ENCODE peak calls at places on chromosomes 12 and 14, in six cellular contexts. One of them, this sample, is unnamed. For H3K36me3, the result is how much of the 10 kb centered on the place peaks cover.

GRCh38 chr12:107523760-107524558 is 161.6 kb upstream of the PWP1 start:
- DNase-seq in ovary: no peak
- DNase-seq in HCT116: no peak
- DNase-seq in colonic mucosa: no peak
- DNase-seq in psoas muscle: no peak
- DNase-seq in body of pancreas: no peak
- DNase-seq in this sample: no peak

GRCh38 chr12:29737616-29738015 is 46.1 kb downstream of the TMTC1 start:
- DNase-seq in ovary: no peak
- DNase-seq in HCT116: no peak
- DNase-seq in colonic mucosa: no peak
- DNase-seq in psoas muscle: no peak
- DNase-seq in body of pancreas: no peak
- DNase-seq in this sample: peak

GRCh38 chr14:67187826-67188225 is 1.4 kb upstream of the GARIN2 start:
- DNase-seq in ovary: no peak
- DNase-seq in HCT116: peak
- DNase-seq in colonic mucosa: no peak
- DNase-seq in psoas muscle: no peak
- DNase-seq in body of pancreas: peak
- DNase-seq in this sample: no peak

GRCh38 chr12:131250951-131251315 is 297.2 kb downstream of the ADGRD1 start:
- DNase-seq in ovary: no peak
- DNase-seq in HCT116: no peak
- DNase-seq in colonic mucosa: no peak
- DNase-seq in psoas muscle: no peak
- DNase-seq in body of pancreas: no peak
- DNase-seq in this sample: no peak

GRCh38 chr12:127383281-127383680 is 883.7 kb upstream of the TMEM132C start:
- DNase-seq in ovary: no peak
- DNase-seq in HCT116: no peak
- DNase-seq in colonic mucosa: no peak
- DNase-seq in psoas muscle: no peak
- DNase-seq in body of pancreas: no peak
- DNase-seq in this sample: no peak

GRCh38 chr14:105880616-105881015 is 354.2 kb downstream of the TMEM121 start:
- DNase-seq in ovary: no peak
- DNase-seq in HCT116: no peak
- DNase-seq in colonic mucosa: no peak
- DNase-seq in psoas muscle: no peak
- DNase-seq in body of pancreas: no peak
- DNase-seq in this sample: no peak

GRCh38 chr12:110451263-110451662 is 1.1 kb upstream of the ARPC3 start:
- DNase-seq in ovary: no peak
- DNase-seq in HCT116: no peak
- DNase-seq in colonic mucosa: no peak
- DNase-seq in psoas muscle: no peak
- DNase-seq in body of pancreas: no peak
- DNase-seq in this sample: no peak

GRCh38 chr12:106541201-106541600 is 41.6 kb upstream of the RFX4 start:
- DNase-seq in ovary: no peak
- DNase-seq in HCT116: no peak
- DNase-seq in colonic mucosa: no peak
- DNase-seq in psoas muscle: no peak
- DNase-seq in body of pancreas: no peak
- DNase-seq in this sample: no peak

GRCh38 chr12:4828176-4828575 is 81.5 kb upstream of the KCNA1 start:
- DNase-seq in ovary: no peak
- DNase-seq in HCT116: no peak
- DNase-seq in colonic mucosa: no peak
- DNase-seq in psoas muscle: no peak
- DNase-seq in body of pancreas: no peak
- DNase-seq in this sample: no peak

GRCh38 chr12:108685469-108686247 is 45.7 kb downstream of the CORO1C start:
- DNase-seq in ovary: no peak
- DNase-seq in HCT116: no peak
- DNase-seq in colonic mucosa: no peak
- DNase-seq in psoas muscle: no peak
- DNase-seq in body of pancreas: no peak
- DNase-seq in this sample: no peak

GRCh38 chr12:110585231-110585799 is 2.2 kb upstream of the PPTC7 start:
- DNase-seq in ovary: no peak
- DNase-seq in HCT116: no peak
- DNase-seq in colonic mucosa: no peak
- DNase-seq in psoas muscle: no peak
- DNase-seq in body of pancreas: peak
- DNase-seq in this sample: peak

GRCh38 chr12:124456652-124457152 is 110.7 kb downstream of the NCOR2 start:
- DNase-seq in ovary: no peak
- DNase-seq in HCT116: no peak
- DNase-seq in colonic mucosa: peak
- DNase-seq in psoas muscle: no peak
- DNase-seq in body of pancreas: no peak
- DNase-seq in this sample: peak

GRCh38 chr14:32201196-32201815 is 539 bp upstream of the RNU6-7 start:
- DNase-seq in ovary: peak
- DNase-seq in HCT116: no peak
- DNase-seq in colonic mucosa: peak
- DNase-seq in psoas muscle: peak
- DNase-seq in body of pancreas: peak
- DNase-seq in this sample: peak

GRCh38 chr12:40837891-40838424 is 145.7 kb downstream of the CNTN1 start:
- DNase-seq in ovary: no peak
- DNase-seq in HCT116: no peak
- DNase-seq in colonic mucosa: no peak
- DNase-seq in psoas muscle: no peak
- DNase-seq in body of pancreas: no peak
- DNase-seq in this sample: no peak

GRCh38 chr14:67269338-67270060 is 28.3 kb downstream of the PALS1 start:
- DNase-seq in ovary: no peak
- DNase-seq in HCT116: no peak
- DNase-seq in colonic mucosa: no peak
- DNase-seq in psoas muscle: no peak
- DNase-seq in body of pancreas: no peak
- DNase-seq in this sample: no peak

GRCh38 chr12:68630050-68630449 is 19.4 kb downstream of the RAP1B start:
- DNase-seq in ovary: no peak
- DNase-seq in HCT116: no peak
- DNase-seq in colonic mucosa: no peak
- DNase-seq in psoas muscle: no peak
- DNase-seq in body of pancreas: no peak
- DNase-seq in this sample: no peak

GRCh38 chr12:18849761-18850160 is 111.8 kb downstream of the CAPZA3 start:
- DNase-seq in ovary: no peak
- DNase-seq in HCT116: no peak
- DNase-seq in colonic mucosa: no peak
- DNase-seq in psoas muscle: no peak
- DNase-seq in body of pancreas: no peak
- DNase-seq in this sample: no peak

GRCh38 chr14:50772361-50772760 is 58.6 kb downstream of the NIN start:
- DNase-seq in ovary: no peak
- DNase-seq in HCT116: no peak
- DNase-seq in colonic mucosa: no peak
- DNase-seq in psoas muscle: no peak
- DNase-seq in body of pancreas: no peak
- DNase-seq in this sample: no peak

GRCh38 chr14:54474232-54474793 is 14.5 kb downstream of the GMFB start:
- DNase-seq in ovary: no peak
- DNase-seq in HCT116: no peak
- DNase-seq in colonic mucosa: no peak
- DNase-seq in psoas muscle: no peak
- DNase-seq in body of pancreas: no peak
- DNase-seq in this sample: no peak

GRCh38 chr14:54725998-54726397 is 159.1 kb downstream of the SAMD4A start:
- DNase-seq in ovary: no peak
- DNase-seq in HCT116: no peak
- DNase-seq in colonic mucosa: no peak
- DNase-seq in psoas muscle: no peak
- DNase-seq in body of pancreas: no peak
- DNase-seq in this sample: no peak

GRCh38 chr12:116717466-116718457 is 20.1 kb downstream of the SPRING1 start:
- DNase-seq in ovary: peak
- DNase-seq in HCT116: no peak
- DNase-seq in colonic mucosa: peak
- DNase-seq in psoas muscle: peak
- DNase-seq in body of pancreas: peak
- DNase-seq in this sample: peak

GRCh38 chr14:20477211-20477876 is 8.1 kb downstream of the PNP start:
- DNase-seq in ovary: no peak
- DNase-seq in HCT116: no peak
- DNase-seq in colonic mucosa: no peak
- DNase-seq in psoas muscle: no peak
- DNase-seq in body of pancreas: no peak
- DNase-seq in this sample: peak

GRCh38 chr12:75712223-75712622 is 200.8 kb upstream of the KRR1 start:
- DNase-seq in ovary: no peak
- DNase-seq in HCT116: peak
- DNase-seq in colonic mucosa: no peak
- DNase-seq in psoas muscle: no peak
- DNase-seq in body of pancreas: peak
- DNase-seq in this sample: no peak

GRCh38 chr12:63103489-63104131 is 47.4 kb downstream of the AVPR1A start:
- DNase-seq in ovary: no peak
- DNase-seq in HCT116: peak
- DNase-seq in colonic mucosa: no peak
- DNase-seq in psoas muscle: no peak
- DNase-seq in body of pancreas: no peak
- DNase-seq in this sample: no peak

GRCh38 chr14:52007637-52008036 is 18.3 kb downstream of the RTRAF start:
- DNase-seq in ovary: no peak
- DNase-seq in HCT116: no peak
- DNase-seq in colonic mucosa: no peak
- DNase-seq in psoas muscle: no peak
- DNase-seq in body of pancreas: no peak
- DNase-seq in this sample: no peak
- H3K27ac ChIP-seq in ovary: no peak
- H3K27ac ChIP-seq in HCT116: no peak
- H3K27ac ChIP-seq in colonic mucosa: no peak
- H3K27ac ChIP-seq in psoas muscle: no peak
- H3K27ac ChIP-seq in body of pancreas: no peak
- H3K27ac ChIP-seq in this sample: no peak

DNA sequence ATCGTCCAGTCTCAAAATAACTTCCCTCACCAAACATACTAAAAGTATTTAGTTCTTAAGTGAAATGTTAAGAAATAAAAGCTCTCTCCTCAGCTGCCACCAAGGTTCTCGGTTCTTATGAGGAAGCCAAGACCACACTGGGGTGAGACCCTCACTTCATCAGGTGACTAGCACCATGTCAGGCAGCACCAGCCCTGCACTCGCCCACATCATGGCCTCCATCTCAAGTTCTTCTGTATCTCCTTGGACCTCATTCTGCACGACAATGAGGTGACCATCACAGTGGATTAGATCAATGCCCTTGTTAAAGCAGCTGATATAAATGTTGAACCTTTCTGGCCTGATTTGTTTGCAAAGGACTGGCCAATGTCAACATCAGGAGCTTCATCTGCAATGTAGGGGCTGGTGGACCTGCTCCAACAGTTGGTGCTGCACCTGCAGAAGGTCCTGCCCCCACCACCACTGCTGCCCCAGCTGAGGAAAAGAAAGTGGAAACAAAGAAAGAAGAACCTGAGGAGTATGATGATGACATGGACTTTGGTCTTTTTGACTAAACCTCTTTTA is 12.4 kb downstream of the SEC23A start:
- DNase-seq in ovary: no peak
- DNase-seq in HCT116: no peak
- DNase-seq in colonic mucosa: no peak
- DNase-seq in psoas muscle: no peak
- DNase-seq in body of pancreas: no peak
- DNase-seq in this sample: no peak
- H3K36me3 ChIP-seq in ovary: under half
- H3K36me3 ChIP-seq in HCT116: under half
- H3K36me3 ChIP-seq in colonic mucosa: under half
- H3K36me3 ChIP-seq in psoas muscle: half or more
- H3K36me3 ChIP-seq in body of pancreas: under half
- H3K36me3 ChIP-seq in this sample: half or more

GRCh38 chr14:88541324-88541723 is 13.5 kb downstream of the PTPN21 start:
- DNase-seq in ovary: no peak
- DNase-seq in HCT116: no peak
- DNase-seq in colonic mucosa: no peak
- DNase-seq in psoas muscle: no peak
- DNase-seq in body of pancreas: no peak
- DNase-seq in this sample: no peak

GRCh38 chr14:88546621-88547385 is 8.0 kb downstream of the PTPN21 start:
- DNase-seq in ovary: no peak
- DNase-seq in HCT116: no peak
- DNase-seq in colonic mucosa: no peak
- DNase-seq in psoas muscle: no peak
- DNase-seq in body of pancreas: no peak
- DNase-seq in this sample: no peak

GRCh38 chr14:88547386-88547780 is 7.4 kb downstream of the PTPN21 start:
- DNase-seq in ovary: no peak
- DNase-seq in HCT116: no peak
- DNase-seq in colonic mucosa: no peak
- DNase-seq in psoas muscle: no peak
- DNase-seq in body of pancreas: no peak
- DNase-seq in this sample: no peak

GRCh38 chr14:88542857-88543795 is 11.7 kb downstream of the PTPN21 start:
- DNase-seq in ovary: no peak
- DNase-seq in HCT116: no peak
- DNase-seq in colonic mucosa: peak
- DNase-seq in psoas muscle: no peak
- DNase-seq in body of pancreas: no peak
- DNase-seq in this sample: no peak

GRCh38 chr14:88545256-88545655 is 9.6 kb downstream of the PTPN21 start:
- DNase-seq in ovary: no peak
- DNase-seq in HCT116: no peak
- DNase-seq in colonic mucosa: no peak
- DNase-seq in psoas muscle: no peak
- DNase-seq in body of pancreas: no peak
- DNase-seq in this sample: no peak
- H3K27ac ChIP-seq in ovary: no peak
- H3K27ac ChIP-seq in HCT116: no peak
- H3K27ac ChIP-seq in colonic mucosa: no peak
- H3K27ac ChIP-seq in psoas muscle: no peak
- H3K27ac ChIP-seq in body of pancreas: no peak
- H3K27ac ChIP-seq in this sample: no peak

GRCh38 chr12:89231686-89232085 is 120.6 kb downstream of the DUSP6 start:
- DNase-seq in ovary: no peak
- DNase-seq in HCT116: no peak
- DNase-seq in colonic mucosa: no peak
- DNase-seq in psoas muscle: no peak
- DNase-seq in body of pancreas: no peak
- DNase-seq in this sample: no peak
- H3K36me3 ChIP-seq in ovary: under half
- H3K36me3 ChIP-seq in HCT116: under half
- H3K36me3 ChIP-seq in colonic mucosa: under half
- H3K36me3 ChIP-seq in psoas muscle: under half
- H3K36me3 ChIP-seq in body of pancreas: under half
- H3K36me3 ChIP-seq in this sample: under half

DNA sequence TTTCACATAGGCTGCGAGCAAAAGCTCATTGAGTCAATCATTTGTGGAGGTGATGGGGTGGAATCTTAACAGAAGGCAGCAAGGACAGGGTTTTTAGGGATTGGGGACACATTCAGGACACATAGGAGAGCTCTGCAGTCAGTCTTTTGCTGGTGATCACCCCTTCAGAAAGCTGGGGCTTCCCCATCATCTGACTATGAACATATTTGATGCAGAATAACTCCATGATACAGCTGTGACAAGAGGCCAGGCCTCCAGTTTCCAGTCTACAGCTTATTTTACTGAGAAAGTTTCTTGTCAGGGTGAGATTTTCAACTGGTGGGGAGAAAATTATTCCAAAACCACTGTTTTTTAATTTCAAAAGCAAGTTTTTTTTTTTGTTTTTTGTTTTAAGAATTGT is 134.2 kb downstream of the TMEM30B start:
- DNase-seq in ovary: no peak
- DNase-seq in HCT116: no peak
- DNase-seq in colonic mucosa: no peak
- DNase-seq in psoas muscle: no peak
- DNase-seq in body of pancreas: no peak
- DNase-seq in this sample: no peak
- H3K27ac ChIP-seq in ovary: no peak
- H3K27ac ChIP-seq in HCT116: no peak
- H3K27ac ChIP-seq in colonic mucosa: peak
- H3K27ac ChIP-seq in psoas muscle: peak
- H3K27ac ChIP-seq in body of pancreas: no peak
- H3K27ac ChIP-seq in this sample: no peak